ENCODE peak calls at places on chromosomes 12 and 14, in ten cellular contexts. G, M, E, F, R, C, Q, I, T and W are unnamed samples.

GRCh38 chr14:67137744-67138371 is 51.4 kb upstream of the GARIN2 start:
- DNase-seq in G (peak; percentile 33), M (no peak), E (no peak), F (peak; percentile 22), R (peak; percentile 1), C (no peak), Q (peak; percentile 18), I (no peak), T (no peak), W (peak; percentile 12)

GRCh38 chr12:75784591-75784990 is 247.0 kb downstream of the PHLDA1 start:
- DNase-seq in G (peak; percentile 34), M (no peak), E (peak; percentile 32), F (peak; percentile 14), R (no peak), C (no peak), Q (peak; percentile 97), I (peak; percentile 4), T (no peak), W (no peak)

GRCh38 chr12:15625075-15625474 is 164.1 kb downstream of the EPS8 start:
- DNase-seq in G (no peak), M (no peak), E (no peak), F (no peak), R (no peak), C (no peak), Q (no peak), I (no peak), T (no peak), W (no peak)

GRCh38 chr12:6450869-6451347 is 934 bp upstream of the TAPBPL start:
- DNase-seq in G (no peak), M (no peak), E (peak; percentile 47), F (no peak), R (no peak), C (no peak), Q (no peak), I (peak; percentile 64), T (peak; percentile 74), W (no peak)

GRCh38 chr14:78758333-78758732 is 588.2 kb downstream of the NRXN3 start:
- DNase-seq in G (peak; percentile 31), M (no peak), E (no peak), F (peak; percentile 17), R (no peak), C (no peak), Q (peak; percentile 9), I (peak; percentile 6), T (no peak), W (peak; percentile 10)

GRCh38 chr12:14795028-14795448 is 8.2 kb downstream of the WBP11 start:
- DNase-seq in G (peak; percentile 90), M (no peak), E (no peak), F (peak; percentile 75), R (no peak), C (no peak), Q (no peak), I (no peak), T (no peak), W (peak; percentile 90)

GRCh38 chr14:32078030-32078793 is 1.1 kb downstream of the ARHGAP5 start:
- DNase-seq in G (peak; percentile 51), M (no peak), E (peak; percentile 43), F (peak; percentile 24), R (peak; percentile 21), C (peak; percentile 6), Q (peak; percentile 61), I (no peak), T (no peak), W (peak; percentile 51)

GRCh38 chr12:90045559-90045958 is 336.9 kb upstream of the ATP2B1 start:
- DNase-seq in G (no peak), M (no peak), E (no peak), F (no peak), R (no peak), C (no peak), Q (no peak), I (no peak), T (no peak), W (no peak)

GRCh38 chr12:114476159-114476558 is 70.2 kb upstream of the TBX5 start:
- DNase-seq in G (peak; percentile 26), M (no peak), E (no peak), F (peak; percentile 66), R (peak; percentile 1), C (no peak), Q (peak; percentile 19), I (no peak), T (no peak), W (peak; percentile 44)

GRCh38 chr14:74888164-74889158 is 6.7 kb downstream of the DLST start:
- DNase-seq in G (peak; percentile 50), M (no peak), E (no peak), F (no peak), R (no peak), C (no peak), Q (peak; percentile 83), I (no peak), T (no peak), W (peak; percentile 79)

GRCh38 chr14:100617715-100618693 is 30.8 kb upstream of the BEGAIN start:
- DNase-seq in G (peak; percentile 67), M (no peak), E (peak; percentile 13), F (no peak), R (peak; percentile 53), C (no peak), Q (no peak), I (no peak), T (no peak), W (no peak)

GRCh38 chr12:111991946-111992345 is 21.0 kb downstream of the TMEM116 start:
- DNase-seq in G (no peak), M (no peak), E (no peak), F (peak; percentile 69), R (no peak), C (no peak), Q (no peak), I (no peak), T (no peak), W (peak; percentile 54)